ENCODE peak calls at places on chromosome 6, in six cellular contexts. One of them, this sample, is unnamed.

GRCh38 chr6:44265003-44265842 is at the start of gene NFKBIE:
- DNase-seq in cardiac muscle cell: peak; percentile 95
- DNase-seq in pancreas: peak; percentile 99
- DNase-seq in GM12878: no peak
- DNase-seq in A549: peak; percentile 80
- DNase-seq in Panc1: no peak
- DNase-seq in this sample: peak; percentile 97

GRCh38 chr6:88780714-88781389 is 182.6 kb downstream of the RNGTT start:
- DNase-seq in A549: no peak
- DNase-seq in cardiac muscle cell: peak; percentile 76
- DNase-seq in GM12878: peak; percentile 63
- DNase-seq in pancreas: no peak
- DNase-seq in Panc1: peak; percentile 46
- DNase-seq in this sample: no peak

GRCh38 chr6:144544266-144544830 is 259.2 kb downstream of the UTRN start:
- DNase-seq in pancreas: no peak
- DNase-seq in GM12878: no peak
- DNase-seq in cardiac muscle cell: no peak
- DNase-seq in Panc1: no peak
- DNase-seq in A549: no peak
- DNase-seq in this sample: no peak

GRCh38 chr6:373773-374724 is 17.5 kb upstream of the IRF4 start:
- DNase-seq in A549: no peak
- DNase-seq in Panc1: no peak
- DNase-seq in GM12878: no peak
- DNase-seq in cardiac muscle cell: peak; percentile 60
- DNase-seq in pancreas: peak; percentile 53
- DNase-seq in this sample: no peak

GRCh38 chr6:15962449-15962764 is 166.5 kb upstream of the MYLIP start:
- DNase-seq in pancreas: no peak
- DNase-seq in GM12878: no peak
- DNase-seq in cardiac muscle cell: no peak
- DNase-seq in Panc1: no peak
- DNase-seq in A549: no peak
- DNase-seq in this sample: no peak

GRCh38 chr6:42140756-42141602 is 1.4 kb downstream of the C6orf132 start:
- DNase-seq in GM12878: no peak
- DNase-seq in A549: no peak
- DNase-seq in Panc1: no peak
- DNase-seq in pancreas: no peak
- DNase-seq in cardiac muscle cell: no peak
- DNase-seq in this sample: peak; percentile 28

GRCh38 chr6:42104095-42104806 is 38.2 kb downstream of the C6orf132 start:
- DNase-seq in GM12878: peak; percentile 15
- DNase-seq in pancreas: peak; percentile 65
- DNase-seq in cardiac muscle cell: peak; percentile 84
- DNase-seq in A549: no peak
- DNase-seq in Panc1: no peak
- DNase-seq in this sample: peak; percentile 59

GRCh38 chr6:35051393-35051792 is 89.7 kb downstream of the TCP11 start:
- DNase-seq in cardiac muscle cell: no peak
- DNase-seq in A549: no peak
- DNase-seq in GM12878: no peak
- DNase-seq in Panc1: no peak
- DNase-seq in pancreas: no peak
- DNase-seq in this sample: no peak

GRCh38 chr6:150751296-150751695 is 114.2 kb upstream of the MTHFD1L start:
- DNase-seq in Panc1: no peak
- DNase-seq in pancreas: no peak
- DNase-seq in cardiac muscle cell: no peak
- DNase-seq in A549: no peak
- DNase-seq in GM12878: no peak
- DNase-seq in this sample: no peak

GRCh38 chr6:146868671-146869209 is 270.0 kb downstream of the ADGB start:
- DNase-seq in cardiac muscle cell: no peak
- DNase-seq in A549: no peak
- DNase-seq in Panc1: no peak
- DNase-seq in GM12878: no peak
- DNase-seq in pancreas: no peak
- DNase-seq in this sample: no peak

GRCh38 chr6:29748391-29749352 is 25.4 kb downstream of the HLA-F start:
- DNase-seq in A549: peak; percentile 94
- DNase-seq in Panc1: no peak
- DNase-seq in pancreas: peak; percentile 94
- DNase-seq in cardiac muscle cell: peak; percentile 95
- DNase-seq in GM12878: no peak
- DNase-seq in this sample: peak; percentile 93

GRCh38 chr6:44219053-44219814 is 2.5 kb downstream of the MYMX start:
- DNase-seq in cardiac muscle cell: peak; percentile 94
- DNase-seq in Panc1: no peak
- DNase-seq in GM12878: no peak
- DNase-seq in A549: peak; percentile 40
- DNase-seq in pancreas: peak; percentile 90
- DNase-seq in this sample: peak; percentile 88

GRCh38 chr6:113437571-113437970 is 419.6 kb upstream of the MARCKS start:
- DNase-seq in GM12878: no peak
- DNase-seq in A549: no peak
- DNase-seq in cardiac muscle cell: no peak
- DNase-seq in pancreas: no peak
- DNase-seq in Panc1: no peak
- DNase-seq in this sample: no peak

GRCh38 chr6:116766506-116767176 is 1.1 kb upstream of the FAM162B start:
- DNase-seq in pancreas: no peak
- DNase-seq in GM12878: no peak
- DNase-seq in A549: no peak
- DNase-seq in Panc1: no peak
- DNase-seq in cardiac muscle cell: no peak
- DNase-seq in this sample: no peak

GRCh38 chr6:135941275-135941674 is 89.8 kb downstream of the PDE7B start:
- DNase-seq in cardiac muscle cell: no peak
- DNase-seq in A549: no peak
- DNase-seq in GM12878: no peak
- DNase-seq in Panc1: no peak
- DNase-seq in pancreas: no peak
- DNase-seq in this sample: no peak

GRCh38 chr6:38417521-38417920 is 222.2 kb downstream of the BTBD9 start:
- DNase-seq in pancreas: no peak
- DNase-seq in GM12878: no peak
- DNase-seq in Panc1: no peak
- DNase-seq in cardiac muscle cell: no peak
- DNase-seq in A549: no peak
- DNase-seq in this sample: no peak

GRCh38 chr6:157779705-157780604 is 43.1 kb upstream of the SNX9 start:
- DNase-seq in GM12878: no peak
- DNase-seq in A549: no peak
- DNase-seq in Panc1: no peak
- DNase-seq in pancreas: no peak
- DNase-seq in cardiac muscle cell: no peak
- DNase-seq in this sample: no peak

GRCh38 chr6:135906542-135906941 is 55.0 kb downstream of the PDE7B start:
- DNase-seq in A549: no peak
- DNase-seq in Panc1: no peak
- DNase-seq in pancreas: no peak
- DNase-seq in GM12878: no peak
- DNase-seq in cardiac muscle cell: no peak
- DNase-seq in this sample: no peak

GRCh38 chr6:16316741-16317251 is 78.4 kb downstream of the GMPR start:
- DNase-seq in GM12878: no peak
- DNase-seq in cardiac muscle cell: peak; percentile 58
- DNase-seq in A549: peak; percentile 21
- DNase-seq in pancreas: no peak
- DNase-seq in Panc1: no peak
- DNase-seq in this sample: no peak

DNA sequence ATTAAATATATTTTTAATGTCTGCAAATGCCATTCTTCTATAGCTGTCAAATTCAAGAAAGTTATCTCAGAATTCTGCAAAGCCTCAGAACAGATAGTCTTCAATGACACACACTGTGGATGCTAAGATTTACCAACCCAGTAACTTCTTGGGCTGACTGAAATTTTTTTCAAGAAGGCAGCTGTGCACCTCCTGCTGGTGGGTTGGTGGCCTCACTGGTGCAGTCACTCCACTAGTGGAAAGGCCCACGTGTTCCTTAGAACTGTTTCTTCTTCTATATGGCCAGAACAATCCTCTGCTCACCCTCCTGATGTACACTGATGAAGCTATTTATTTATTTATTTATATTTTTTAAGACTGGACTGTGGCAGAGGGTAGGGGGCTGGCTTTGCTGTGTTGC is 28.1 kb upstream of the MTCL3 start:
- DNase-seq in A549: no peak
- DNase-seq in cardiac muscle cell: peak; percentile 14
- DNase-seq in pancreas: no peak
- DNase-seq in Panc1: no peak
- DNase-seq in GM12878: no peak
- DNase-seq in this sample: no peak
- TF ChIP-seq CTCF in A549: no peak
- TF ChIP-seq CTCF in cardiac muscle cell: peak; percentile 45
- TF ChIP-seq CTCF in pancreas: no peak
- TF ChIP-seq CTCF in Panc1: peak; percentile 34
- TF ChIP-seq CTCF in GM12878: peak; percentile 41
- TF ChIP-seq CTCF in this sample: no peak

GRCh38 chr6:67541591-67541990 is 1093.5 kb upstream of the ADGRB3 start:
- DNase-seq in A549: no peak
- DNase-seq in GM12878: no peak
- DNase-seq in cardiac muscle cell: no peak
- DNase-seq in pancreas: no peak
- DNase-seq in Panc1: no peak
- DNase-seq in this sample: no peak

GRCh38 chr6:67544851-67545452 is 1090.1 kb upstream of the ADGRB3 start:
- DNase-seq in pancreas: no peak
- DNase-seq in Panc1: no peak
- DNase-seq in GM12878: no peak
- DNase-seq in A549: no peak
- DNase-seq in cardiac muscle cell: no peak
- DNase-seq in this sample: no peak
- H3K9me3 ChIP-seq in pancreas: no peaks in the 10 kb centered on the region
- H3K9me3 ChIP-seq in Panc1: peaks cover 39% of the 10 kb centered on the region
- H3K9me3 ChIP-seq in GM12878: no peaks in the 10 kb centered on the region
- H3K9me3 ChIP-seq in A549: no peaks in the 10 kb centered on the region
- H3K9me3 ChIP-seq in cardiac muscle cell: no peaks in the 10 kb centered on the region
- H3K9me3 ChIP-seq in this sample: peaks cover 29% of the 10 kb centered on the region

GRCh38 chr6:13026557-13026956 is 301.8 kb downstream of the TBC1D7 start:
- DNase-seq in GM12878: no peak
- DNase-seq in Panc1: no peak
- DNase-seq in cardiac muscle cell: no peak
- DNase-seq in pancreas: no peak
- DNase-seq in A549: no peak
- DNase-seq in this sample: no peak

GRCh38 chr6:13026100-13026499 is 302.2 kb downstream of the TBC1D7 start:
- DNase-seq in Panc1: no peak
- DNase-seq in GM12878: no peak
- DNase-seq in A549: no peak
- DNase-seq in pancreas: no peak
- DNase-seq in cardiac muscle cell: no peak
- DNase-seq in this sample: no peak

GRCh38 chr6:13030421-13030820 is 297.9 kb downstream of the TBC1D7 start:
- DNase-seq in cardiac muscle cell: no peak
- DNase-seq in Panc1: no peak
- DNase-seq in GM12878: no peak
- DNase-seq in pancreas: no peak
- DNase-seq in A549: no peak
- DNase-seq in this sample: no peak

GRCh38 chr6:13027200-13027599 is 301.1 kb downstream of the TBC1D7 start:
- DNase-seq in Panc1: no peak
- DNase-seq in cardiac muscle cell: no peak
- DNase-seq in pancreas: no peak
- DNase-seq in GM12878: no peak
- DNase-seq in A549: no peak
- DNase-seq in this sample: no peak

DNA sequence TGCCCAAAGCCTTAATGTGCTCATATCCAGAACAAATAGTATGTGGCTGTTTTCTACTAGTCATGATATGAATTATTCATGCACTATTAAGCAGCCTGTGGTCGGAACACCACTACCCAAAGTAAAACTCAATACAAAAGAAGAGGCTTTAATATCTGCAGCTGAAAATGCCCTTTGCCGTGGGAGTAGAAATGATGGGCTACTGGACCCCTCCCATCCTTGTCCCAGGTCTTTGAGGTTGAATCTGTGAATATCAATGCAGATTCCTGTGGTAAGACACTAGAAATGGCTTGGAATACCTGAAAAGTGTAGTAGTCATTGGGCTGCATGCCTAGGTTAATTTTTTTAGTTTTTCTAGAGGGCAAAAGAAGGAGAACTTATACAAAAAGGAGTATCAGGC is 303.7 kb downstream of the TBC1D7 start:
- DNase-seq in Panc1: no peak
- DNase-seq in pancreas: no peak
- DNase-seq in A549: no peak
- DNase-seq in cardiac muscle cell: no peak
- DNase-seq in GM12878: no peak
- DNase-seq in this sample: no peak
- H3K27ac ChIP-seq in Panc1: no peak overlapping the region
- H3K27ac ChIP-seq in pancreas: no peak overlapping the region
- H3K27ac ChIP-seq in A549: no peak overlapping the region
- H3K27ac ChIP-seq in cardiac muscle cell: no peak overlapping the region
- H3K27ac ChIP-seq in GM12878: no peak overlapping the region
- H3K27ac ChIP-seq in this sample: no peak overlapping the region

GRCh38 chr6:140079328-140079727 is 704.9 kb upstream of the CITED2 start:
- DNase-seq in pancreas: no peak
- DNase-seq in Panc1: no peak
- DNase-seq in GM12878: no peak
- DNase-seq in A549: no peak
- DNase-seq in cardiac muscle cell: no peak
- DNase-seq in this sample: peak; percentile 26
- TF ChIP-seq CTCF in pancreas: no peak
- TF ChIP-seq CTCF in Panc1: no peak
- TF ChIP-seq CTCF in GM12878: no peak
- TF ChIP-seq CTCF in A549: no peak
- TF ChIP-seq CTCF in cardiac muscle cell: no peak
- TF ChIP-seq CTCF in this sample: no peak

DNA sequence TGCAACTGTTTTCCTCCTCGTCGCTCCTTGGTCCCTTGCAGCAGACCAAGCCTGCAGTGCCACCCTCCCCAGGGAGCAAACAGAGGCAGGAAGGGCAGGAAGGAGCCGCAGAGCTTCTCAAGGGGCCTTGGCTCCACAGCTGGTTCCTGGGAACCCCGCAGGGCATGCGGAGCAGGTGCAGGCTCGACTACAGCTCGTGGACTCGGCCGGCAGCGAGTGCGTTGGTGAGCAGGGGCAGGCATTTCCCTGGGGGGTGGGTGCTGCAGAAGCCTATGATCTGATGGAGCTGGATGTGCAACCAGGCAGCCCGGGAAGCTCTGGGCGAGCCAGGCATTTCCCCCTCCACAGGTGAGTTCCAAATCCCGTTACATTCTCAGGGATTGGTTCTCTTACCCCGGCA is 37.1 kb downstream of the FRMD1 start:
- DNase-seq in A549: no peak
- DNase-seq in cardiac muscle cell: no peak
- DNase-seq in Panc1: no peak
- DNase-seq in GM12878: no peak
- DNase-seq in pancreas: no peak
- DNase-seq in this sample: no peak
- H3K9me3 ChIP-seq in A549: peaks cover 10% of the 10 kb centered on the region
- H3K9me3 ChIP-seq in cardiac muscle cell: no peaks in the 10 kb centered on the region
- H3K9me3 ChIP-seq in Panc1: no peaks in the 10 kb centered on the region
- H3K9me3 ChIP-seq in GM12878: no peaks in the 10 kb centered on the region
- H3K9me3 ChIP-seq in pancreas: no peaks in the 10 kb centered on the region
- H3K9me3 ChIP-seq in this sample: peaks cover 36% of the 10 kb centered on the region

This sample was measured in stomach.